ENCODE peak calls at places on chromosomes 12 and 14, in nine cellular contexts. One of them, this sample, is unnamed.

GRCh38 chr14:26966942-26967341 is 369.1 kb upstream of the NOVA1 start:
- DNase-seq in AG09309: no peak
- DNase-seq in body of pancreas: no peak
- DNase-seq in choroid plexus epithelial cell: peak; percentile 4
- DNase-seq in endodermal cell: no peak
- DNase-seq in thyroid gland: peak; percentile 6
- DNase-seq in gastrocnemius medialis: peak; percentile 66
- DNase-seq in psoas muscle: peak; percentile 37
- DNase-seq in DND-41: no peak
- DNase-seq in this sample: no peak

GRCh38 chr12:71626768-71627167 is 36.9 kb downstream of the ZFC3H1 start:
- DNase-seq in AG09309: no peak
- DNase-seq in body of pancreas: no peak
- DNase-seq in choroid plexus epithelial cell: peak; percentile 19
- DNase-seq in endodermal cell: no peak
- DNase-seq in thyroid gland: no peak
- DNase-seq in gastrocnemius medialis: no peak
- DNase-seq in psoas muscle: no peak
- DNase-seq in DND-41: no peak
- DNase-seq in this sample: no peak

GRCh38 chr14:90344285-90344684 is 12.5 kb upstream of the NRDE2 start:
- DNase-seq in AG09309: no peak
- DNase-seq in body of pancreas: no peak
- DNase-seq in choroid plexus epithelial cell: no peak
- DNase-seq in endodermal cell: no peak
- DNase-seq in thyroid gland: no peak
- DNase-seq in gastrocnemius medialis: no peak
- DNase-seq in psoas muscle: no peak
- DNase-seq in DND-41: no peak
- DNase-seq in this sample: no peak

GRCh38 chr14:53890611-53891091 is 66.0 kb downstream of the BMP4 start:
- DNase-seq in AG09309: no peak
- DNase-seq in body of pancreas: no peak
- DNase-seq in choroid plexus epithelial cell: no peak
- DNase-seq in endodermal cell: peak; percentile 79
- DNase-seq in thyroid gland: no peak
- DNase-seq in gastrocnemius medialis: no peak
- DNase-seq in psoas muscle: no peak
- DNase-seq in DND-41: no peak
- DNase-seq in this sample: peak; percentile 69

GRCh38 chr12:105724651-105725050 is 394.2 kb downstream of the C12orf75 start:
- DNase-seq in AG09309: no peak
- DNase-seq in body of pancreas: no peak
- DNase-seq in choroid plexus epithelial cell: no peak
- DNase-seq in endodermal cell: no peak
- DNase-seq in thyroid gland: no peak
- DNase-seq in gastrocnemius medialis: no peak
- DNase-seq in psoas muscle: no peak
- DNase-seq in DND-41: no peak
- DNase-seq in this sample: no peak

GRCh38 chr12:47777741-47778558 is 4.9 kb downstream of the SLC48A1 start:
- DNase-seq in AG09309: no peak
- DNase-seq in body of pancreas: no peak
- DNase-seq in choroid plexus epithelial cell: no peak
- DNase-seq in endodermal cell: no peak
- DNase-seq in thyroid gland: peak; percentile 73
- DNase-seq in gastrocnemius medialis: peak; percentile 53
- DNase-seq in psoas muscle: peak; percentile 67
- DNase-seq in DND-41: no peak
- DNase-seq in this sample: no peak

GRCh38 chr12:14314801-14315200 is 50.7 kb upstream of the ATF7IP start:
- DNase-seq in AG09309: no peak
- DNase-seq in body of pancreas: no peak
- DNase-seq in choroid plexus epithelial cell: no peak
- DNase-seq in endodermal cell: no peak
- DNase-seq in thyroid gland: no peak
- DNase-seq in gastrocnemius medialis: no peak
- DNase-seq in psoas muscle: no peak
- DNase-seq in DND-41: no peak
- DNase-seq in this sample: peak; percentile 51

GRCh38 chr14:92093320-92093719 is 13.1 kb downstream of the ATXN3 start:
- DNase-seq in AG09309: no peak
- DNase-seq in body of pancreas: no peak
- DNase-seq in choroid plexus epithelial cell: peak; percentile 3
- DNase-seq in endodermal cell: no peak
- DNase-seq in thyroid gland: no peak
- DNase-seq in gastrocnemius medialis: no peak
- DNase-seq in psoas muscle: no peak
- DNase-seq in DND-41: no peak
- DNase-seq in this sample: no peak

GRCh38 chr12:44247588-44247987 is 411.7 kb downstream of the TMEM117 start:
- DNase-seq in AG09309: no peak
- DNase-seq in body of pancreas: no peak
- DNase-seq in choroid plexus epithelial cell: no peak
- DNase-seq in endodermal cell: peak; percentile 81
- DNase-seq in thyroid gland: no peak
- DNase-seq in gastrocnemius medialis: no peak
- DNase-seq in psoas muscle: no peak
- DNase-seq in DND-41: no peak
- DNase-seq in this sample: no peak

GRCh38 chr12:66692170-66692569 is 13.3 kb upstream of the GRIP1 start:
- DNase-seq in AG09309: no peak
- DNase-seq in body of pancreas: no peak
- DNase-seq in choroid plexus epithelial cell: no peak
- DNase-seq in endodermal cell: no peak
- DNase-seq in thyroid gland: no peak
- DNase-seq in gastrocnemius medialis: no peak
- DNase-seq in psoas muscle: no peak
- DNase-seq in DND-41: no peak
- DNase-seq in this sample: no peak

GRCh38 chr12:66684222-66684621 is 5.3 kb upstream of the GRIP1 start:
- DNase-seq in AG09309: no peak
- DNase-seq in body of pancreas: no peak
- DNase-seq in choroid plexus epithelial cell: no peak
- DNase-seq in endodermal cell: no peak
- DNase-seq in thyroid gland: no peak
- DNase-seq in gastrocnemius medialis: no peak
- DNase-seq in psoas muscle: no peak
- DNase-seq in DND-41: no peak
- DNase-seq in this sample: peak; percentile 39

GRCh38 chr12:66693901-66694513 is 15.1 kb upstream of the GRIP1 start:
- DNase-seq in AG09309: peak; percentile 43
- DNase-seq in body of pancreas: peak; percentile 19
- DNase-seq in choroid plexus epithelial cell: peak; percentile 89
- DNase-seq in endodermal cell: peak; percentile 65
- DNase-seq in thyroid gland: peak; percentile 11
- DNase-seq in gastrocnemius medialis: no peak
- DNase-seq in psoas muscle: no peak
- DNase-seq in DND-41: peak; percentile 23
- DNase-seq in this sample: peak; percentile 81

GRCh38 chr12:66692986-66693385 is 14.1 kb upstream of the GRIP1 start:
- DNase-seq in AG09309: no peak
- DNase-seq in body of pancreas: no peak
- DNase-seq in choroid plexus epithelial cell: no peak
- DNase-seq in endodermal cell: no peak
- DNase-seq in thyroid gland: no peak
- DNase-seq in gastrocnemius medialis: no peak
- DNase-seq in psoas muscle: no peak
- DNase-seq in DND-41: no peak
- DNase-seq in this sample: no peak

GRCh38 chr12:66688836-66689439 is 10.1 kb upstream of the GRIP1 start:
- DNase-seq in AG09309: no peak
- DNase-seq in body of pancreas: peak; percentile 58
- DNase-seq in choroid plexus epithelial cell: peak; percentile 67
- DNase-seq in endodermal cell: peak; percentile 94
- DNase-seq in thyroid gland: peak; percentile 54
- DNase-seq in gastrocnemius medialis: no peak
- DNase-seq in psoas muscle: no peak
- DNase-seq in DND-41: peak; percentile 18
- DNase-seq in this sample: peak; percentile 79
- TF ChIP-seq CTCF in AG09309: peak; percentile 47
- TF ChIP-seq CTCF in body of pancreas: peak; percentile 69
- TF ChIP-seq CTCF in choroid plexus epithelial cell: peak; percentile 77
- TF ChIP-seq CTCF in endodermal cell: peak; percentile 93
- TF ChIP-seq CTCF in thyroid gland: no peak
- TF ChIP-seq CTCF in gastrocnemius medialis: peak; percentile 20
- TF ChIP-seq CTCF in psoas muscle: peak; percentile 35
- TF ChIP-seq CTCF in DND-41: peak; percentile 61
- TF ChIP-seq CTCF in this sample: peak; percentile 71

GRCh38 chr14:74239848-74240793 is 872 bp downstream of the VSX2 start:
- DNase-seq in AG09309: no peak
- DNase-seq in body of pancreas: no peak
- DNase-seq in choroid plexus epithelial cell: no peak
- DNase-seq in endodermal cell: peak; percentile 76
- DNase-seq in thyroid gland: no peak
- DNase-seq in gastrocnemius medialis: no peak
- DNase-seq in psoas muscle: no peak
- DNase-seq in DND-41: no peak
- DNase-seq in this sample: no peak

GRCh38 chr14:74243051-74243450 is 3.8 kb downstream of the VSX2 start:
- DNase-seq in AG09309: no peak
- DNase-seq in body of pancreas: no peak
- DNase-seq in choroid plexus epithelial cell: no peak
- DNase-seq in endodermal cell: no peak
- DNase-seq in thyroid gland: no peak
- DNase-seq in gastrocnemius medialis: no peak
- DNase-seq in psoas muscle: no peak
- DNase-seq in DND-41: no peak
- DNase-seq in this sample: no peak

GRCh38 chr14:74242055-74243042 is 3.1 kb downstream of the VSX2 start:
- DNase-seq in AG09309: no peak
- DNase-seq in body of pancreas: no peak
- DNase-seq in choroid plexus epithelial cell: no peak
- DNase-seq in endodermal cell: peak; percentile 68
- DNase-seq in thyroid gland: no peak
- DNase-seq in gastrocnemius medialis: no peak
- DNase-seq in psoas muscle: no peak
- DNase-seq in DND-41: no peak
- DNase-seq in this sample: no peak

GRCh38 chr14:74240794-74241610 is 1.8 kb downstream of the VSX2 start:
- DNase-seq in AG09309: no peak
- DNase-seq in body of pancreas: no peak
- DNase-seq in choroid plexus epithelial cell: no peak
- DNase-seq in endodermal cell: peak; percentile 81
- DNase-seq in thyroid gland: peak; percentile 22
- DNase-seq in gastrocnemius medialis: no peak
- DNase-seq in psoas muscle: no peak
- DNase-seq in DND-41: no peak
- DNase-seq in this sample: no peak

DNA sequence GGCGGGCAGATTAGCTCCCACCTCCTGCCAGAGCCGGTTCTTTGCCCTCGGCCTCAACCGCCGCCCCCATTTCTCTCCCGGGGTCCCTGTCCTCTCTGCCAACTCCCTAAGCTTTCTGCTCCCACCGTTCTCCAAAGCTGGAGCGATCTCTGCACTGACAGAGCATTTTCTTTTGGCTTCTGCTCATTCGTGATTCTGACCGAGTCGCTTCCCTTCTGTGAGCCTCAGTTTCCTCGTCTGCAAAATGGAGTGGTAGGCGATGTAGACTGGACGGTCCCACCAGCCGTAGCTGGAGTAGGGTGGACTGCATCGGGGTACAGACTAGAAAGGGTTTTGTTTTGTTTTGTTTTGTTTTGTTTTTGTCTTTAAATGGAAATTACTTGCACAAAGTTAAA is 2.4 kb downstream of the VSX2 start:
- DNase-seq in AG09309: no peak
- DNase-seq in body of pancreas: no peak
- DNase-seq in choroid plexus epithelial cell: no peak
- DNase-seq in endodermal cell: no peak
- DNase-seq in thyroid gland: no peak
- DNase-seq in gastrocnemius medialis: no peak
- DNase-seq in psoas muscle: no peak
- DNase-seq in DND-41: no peak
- DNase-seq in this sample: no peak
- H3K4me3 ChIP-seq in AG09309: no peak overlapping the region
- H3K4me3 ChIP-seq in body of pancreas: no peak overlapping the region
- H3K4me3 ChIP-seq in choroid plexus epithelial cell: no peak overlapping the region
- H3K4me3 ChIP-seq in endodermal cell: peak overlapping the region; percentile 40
- H3K4me3 ChIP-seq in thyroid gland: no peak overlapping the region
- H3K4me3 ChIP-seq in gastrocnemius medialis: peak overlapping the region; percentile 56
- H3K4me3 ChIP-seq in psoas muscle: peak overlapping the region; percentile 57
- H3K4me3 ChIP-seq in DND-41: no peak overlapping the region
- H3K4me3 ChIP-seq in this sample: no peak overlapping the region

GRCh38 chr14:96108061-96108795 is 69.1 kb downstream of the C14orf132 start:
- DNase-seq in AG09309: no peak
- DNase-seq in body of pancreas: no peak
- DNase-seq in choroid plexus epithelial cell: no peak
- DNase-seq in endodermal cell: no peak
- DNase-seq in thyroid gland: no peak
- DNase-seq in gastrocnemius medialis: no peak
- DNase-seq in psoas muscle: no peak
- DNase-seq in DND-41: no peak
- DNase-seq in this sample: no peak
- TF ChIP-seq CTCF in AG09309: no peak
- TF ChIP-seq CTCF in body of pancreas: no peak
- TF ChIP-seq CTCF in choroid plexus epithelial cell: no peak
- TF ChIP-seq CTCF in endodermal cell: no peak
- TF ChIP-seq CTCF in thyroid gland: no peak
- TF ChIP-seq CTCF in gastrocnemius medialis: no peak
- TF ChIP-seq CTCF in psoas muscle: no peak
- TF ChIP-seq CTCF in DND-41: peak; percentile 28
- TF ChIP-seq CTCF in this sample: no peak

DNA sequence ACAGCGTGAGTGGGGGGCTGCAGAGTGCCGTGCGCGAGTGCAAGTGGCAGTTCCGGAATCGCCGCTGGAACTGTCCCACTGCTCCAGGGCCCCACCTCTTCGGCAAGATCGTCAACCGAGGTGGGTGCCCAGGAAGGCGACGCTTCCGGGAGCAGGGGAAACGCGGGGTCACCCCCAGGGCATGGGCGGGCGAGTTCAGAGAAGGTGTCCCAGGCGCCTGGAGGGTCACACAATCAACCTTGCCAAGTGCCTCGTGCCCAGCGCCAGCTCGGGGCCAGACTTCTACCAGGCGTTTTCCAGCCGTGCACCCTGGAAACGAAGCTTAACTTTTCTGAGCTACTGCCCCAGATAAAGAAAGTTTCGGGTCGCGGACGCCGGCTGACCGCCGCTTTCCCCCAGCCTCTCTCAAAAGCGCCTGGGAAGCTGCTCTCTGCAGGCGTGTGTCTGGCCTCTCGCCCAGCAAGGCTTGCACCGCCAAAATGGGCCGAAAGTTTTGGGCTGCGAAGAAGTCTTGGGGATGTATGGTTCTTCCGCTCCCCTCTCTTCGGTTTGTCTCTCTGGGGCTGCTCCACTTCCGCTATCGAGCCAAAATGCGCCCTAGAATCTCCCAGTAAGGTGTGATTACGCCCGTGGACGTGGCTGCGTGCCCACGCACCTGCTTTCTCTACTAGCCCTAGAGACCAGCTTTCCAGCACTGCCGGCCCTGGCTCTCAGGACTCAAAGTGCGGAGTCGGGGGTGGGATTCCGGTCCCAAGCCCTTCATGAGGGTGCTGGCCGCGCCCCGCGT is 1.7 kb downstream of the WNT1 start:
- DNase-seq in AG09309: no peak
- DNase-seq in body of pancreas: peak; percentile 43
- DNase-seq in choroid plexus epithelial cell: no peak
- DNase-seq in endodermal cell: no peak
- DNase-seq in thyroid gland: no peak
- DNase-seq in gastrocnemius medialis: no peak
- DNase-seq in psoas muscle: peak; percentile 68
- DNase-seq in DND-41: no peak
- DNase-seq in this sample: peak; percentile 44
- H3K4me3 ChIP-seq in AG09309: peak overlapping the region; percentile 13
- H3K4me3 ChIP-seq in body of pancreas: no peak overlapping the region
- H3K4me3 ChIP-seq in choroid plexus epithelial cell: no peak overlapping the region
- H3K4me3 ChIP-seq in endodermal cell: peak overlapping the region; percentile 69
- H3K4me3 ChIP-seq in thyroid gland: no peak overlapping the region
- H3K4me3 ChIP-seq in gastrocnemius medialis: peak overlapping the region; percentile 60
- H3K4me3 ChIP-seq in psoas muscle: peak overlapping the region; percentile 54
- H3K4me3 ChIP-seq in DND-41: no peak overlapping the region
- H3K4me3 ChIP-seq in this sample: peak overlapping the region; percentile 54

GRCh38 chr12:19574606-19575005 is 135.3 kb downstream of the AEBP2 start:
- DNase-seq in AG09309: no peak
- DNase-seq in body of pancreas: no peak
- DNase-seq in choroid plexus epithelial cell: peak; percentile 17
- DNase-seq in endodermal cell: peak; percentile 59
- DNase-seq in thyroid gland: no peak
- DNase-seq in gastrocnemius medialis: no peak
- DNase-seq in psoas muscle: no peak
- DNase-seq in DND-41: no peak
- DNase-seq in this sample: peak; percentile 6
- TF ChIP-seq CTCF in AG09309: peak; percentile 8
- TF ChIP-seq CTCF in body of pancreas: no peak
- TF ChIP-seq CTCF in choroid plexus epithelial cell: peak; percentile 43
- TF ChIP-seq CTCF in endodermal cell: peak; percentile 76
- TF ChIP-seq CTCF in thyroid gland: no peak
- TF ChIP-seq CTCF in gastrocnemius medialis: no peak
- TF ChIP-seq CTCF in psoas muscle: no peak
- TF ChIP-seq CTCF in DND-41: peak; percentile 22
- TF ChIP-seq CTCF in this sample: no peak

This sample was measured in GM12865.